ENCODE peak calls at places on chromosomes 16 and 17, in seven cellular contexts. O is PC-9; E is brain microvascular endothelial cell; V is spleen; T is CD8-positive, alpha-beta T cell; N is suprapubic skin; D is IMR-90. C is an unnamed sample. For H3K36me3, the result is how much of the 10 kb centered on the place peaks cover.

GRCh38 chr17:81101614-81102306 is 63.5 kb upstream of the PVALEF start:
- DNase-seq in O (peak), E (peak), V (peak), T (peak), D (peak), N (no peak), C (no peak)

GRCh38 chr16:20348365-20349185 is 3.9 kb downstream of the UMOD start:
- DNase-seq in D (no peak), V (no peak), E (no peak), N (no peak), O (no peak), T (no peak), C (no peak)

GRCh38 chr16:19717319-19717718 is 708 bp downstream of the KNOP1 start:
- DNase-seq in V (no peak), E (no peak), O (no peak), N (no peak), D (peak), T (no peak), C (no peak)

GRCh38 chr16:75424096-75424762 is 9.1 kb downstream of the CFDP1 start:
- DNase-seq in D (no peak), O (no peak), T (no peak), V (no peak), E (no peak), N (no peak), C (no peak)

GRCh38 chr17:50565559-50566350 is 5.2 kb downstream of the CACNA1G start:
- DNase-seq in D (peak), O (no peak), N (no peak), V (no peak), E (no peak), T (no peak), C (no peak)

GRCh38 chr16:85479972-85480726 is 133.0 kb upstream of the GSE1 start:
- DNase-seq in O (peak), E (no peak), D (no peak), V (peak), T (peak), N (no peak), C (no peak)

GRCh38 chr17:39132192-39132600 is 19.2 kb downstream of the PLXDC1 start:
- DNase-seq in O (no peak), N (no peak), V (no peak), D (peak), T (no peak), E (peak), C (no peak)

GRCh38 chr16:25692307-25692706 is 548 bp downstream of the HS3ST4 start:
- DNase-seq in V (no peak), E (no peak), D (no peak), T (no peak), N (no peak), O (no peak), C (no peak)

GRCh38 chr16:35651841-35652240 is 2192.4 kb downstream of the TP53TG3F start:
- DNase-seq in V (no peak), D (no peak), T (no peak), E (no peak), O (no peak), N (no peak), C (no peak)

GRCh38 chr16:65574311-65574966 is 452.6 kb upstream of the CDH11 start:
- DNase-seq in T (no peak), E (no peak), N (no peak), V (no peak), O (no peak), D (no peak), C (no peak)

GRCh38 chr17:55171634-55172328 is 93.0 kb upstream of the HLF start:
- DNase-seq in D (no peak), N (no peak), E (no peak), V (no peak), T (no peak), O (no peak), C (no peak)

GRCh38 chr17:8426094-8426720 is 9.5 kb upstream of the NDEL1 start:
- DNase-seq in T (no peak), D (no peak), O (no peak), E (no peak), N (no peak), V (no peak), C (no peak)

GRCh38 chr16:47142469-47143328 is 1.0 kb downstream of the NETO2 start:
- DNase-seq in O (no peak), V (peak), E (peak), N (no peak), T (peak), D (peak), C (no peak)

GRCh38 chr16:86567701-86568571 is 1.3 kb downstream of the FOXC2 start:
- DNase-seq in N (no peak), D (peak), T (no peak), V (peak), E (no peak), O (no peak), C (no peak)

GRCh38 chr17:3896108-3897099 is 3.6 kb upstream of the CAMKK1 start:
- DNase-seq in D (no peak), V (no peak), O (no peak), T (no peak), N (no peak), E (no peak), C (no peak)

GRCh38 chr16:53588081-53588648 is 85.2 kb upstream of the AKTIP start:
- DNase-seq in D (no peak), O (no peak), T (no peak), N (no peak), E (no peak), V (no peak), C (no peak)

GRCh38 chr17:2438823-2439222 is 38.0 kb upstream of the MNT start:
- DNase-seq in N (no peak), D (peak), V (no peak), O (no peak), E (peak), T (no peak), C (no peak)

GRCh38 chr17:7108560-7108925 is 6.1 kb downstream of the ASGR2 start:
- DNase-seq in T (no peak), O (no peak), D (no peak), E (no peak), V (no peak), N (no peak), C (no peak)

GRCh38 chr17:8681175-8681949 is 50.8 kb upstream of the MYH10 start:
- DNase-seq in N (no peak), O (no peak), T (no peak), D (peak), V (no peak), E (no peak), C (no peak)

GRCh38 chr17:74922694-74923537 is at the start of gene USH1G:
- DNase-seq in O (no peak), E (no peak), D (no peak), N (no peak), T (no peak), V (no peak), C (no peak)

GRCh38 chr16:66156538-66156937 is 210.0 kb upstream of the CDH5 start:
- DNase-seq in O (no peak), D (no peak), V (no peak), T (no peak), N (no peak), E (no peak), C (no peak)

GRCh38 chr17:28363776-28364650 is 986 bp downstream of the SEBOX start:
- DNase-seq in V (no peak), N (no peak), O (no peak), E (no peak), D (no peak), T (no peak), C (no peak)

GRCh38 chr17:82103588-82104451 is 5.8 kb upstream of the FASN start:
- DNase-seq in V (no peak), T (no peak), E (no peak), O (peak), D (no peak), N (peak), C (no peak)

GRCh38 chr17:42174126-42174783 is 6.7 kb downstream of the KCNH4 start:
- DNase-seq in T (no peak), O (no peak), E (no peak), V (no peak), N (no peak), D (no peak), C (no peak)

GRCh38 chr17:35244345-35245195 is 1.7 kb downstream of the SLFN5 start:
- DNase-seq in E (peak), D (peak), V (peak), T (peak), N (peak), O (peak), C (no peak)

GRCh38 chr16:77636615-77637014 is 85.7 kb upstream of the NUDT7 start:
- DNase-seq in T (no peak), V (no peak), N (no peak), O (no peak), D (no peak), E (no peak), C (no peak)
- TF ChIP-seq CTCF in T (no peak), V (no peak), N (no peak), O (no peak), D (no peak), E (no peak), C (no peak)

GRCh38 chr17:48505788-48506187 is 25.0 kb downstream of the HOXB1 start:
- DNase-seq in E (peak), V (no peak), N (no peak), T (no peak), D (peak), O (peak), C (peak)
- H3K4me3 ChIP-seq in E (no peak), V (no peak), N (no peak), T (no peak), D (no peak), O (no peak), C (no peak)

GRCh38 chr17:64085650-64086005 is 44.3 kb downstream of the ERN1 start:
- DNase-seq in T (no peak), E (no peak), D (no peak), N (no peak), V (no peak), O (no peak), C (no peak)
- H3K36me3 ChIP-seq in T (under half), E (under half), D (under half), N (under half), V (under half), O (under half), C (under half)

GRCh38 chr17:32110596-32110995 is 31.7 kb upstream of the RHOT1 start:
- DNase-seq in V (no peak), D (no peak), E (peak), T (no peak), N (no peak), O (no peak), C (no peak)

GRCh38 chr17:32114536-32114935 is 27.8 kb upstream of the RHOT1 start:
- DNase-seq in V (no peak), D (no peak), T (no peak), N (no peak), E (no peak), O (no peak), C (no peak)

GRCh38 chr17:32116937-32117336 is 25.4 kb upstream of the RHOT1 start:
- DNase-seq in N (no peak), O (no peak), V (no peak), T (no peak), D (no peak), E (no peak), C (no peak)

GRCh38 chr17:32111141-32111771 is 31.0 kb upstream of the RHOT1 start:
- DNase-seq in N (no peak), O (peak), E (peak), D (peak), T (peak), V (no peak), C (no peak)

DNA sequence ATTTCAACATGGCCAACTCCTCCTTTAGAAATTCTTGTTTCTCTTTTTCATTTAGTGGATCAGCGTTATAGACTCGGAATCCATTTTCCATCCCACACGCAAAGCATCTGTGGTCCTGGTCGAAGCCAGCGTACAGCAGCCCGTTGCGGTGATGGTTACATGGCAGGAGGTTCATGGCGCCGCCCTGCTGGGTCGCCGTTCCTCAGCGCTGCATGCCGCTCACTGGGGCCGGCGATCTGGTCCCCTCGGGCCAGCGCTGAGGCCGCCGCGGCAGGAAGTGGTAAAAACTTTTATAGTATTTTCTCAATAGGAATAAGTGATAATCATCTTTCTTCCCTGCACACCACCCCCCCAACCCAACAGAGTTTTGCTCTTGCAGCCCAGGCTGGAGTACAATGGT is 29.9 kb upstream of the RHOT1 start:
- DNase-seq in E (no peak), O (no peak), V (no peak), N (no peak), D (no peak), T (no peak), C (no peak)
- TF ChIP-seq CTCF in E (no peak), O (no peak), V (no peak), N (no peak), D (no peak), T (no peak), C (no peak)